ENCODE peak calls at places on chromosome 3, in six cellular contexts. Z is NCI-H1105; Q is HL-60; M is NCI-H2107; N is stimulated activated CD4-positive, alpha-beta T cell treated with anti-CD3 and anti-CD28 coated beads, Interleukin-2, amount 100 ng/mL, for 48 hours; X is fibroblast of pulmonary artery. S is an unnamed sample.

GRCh38 chr3:16061491-16061890 is 113.0 kb upstream of the GALNT15 start:
- DNase-seq in Z (no peak), Q (no peak), M (no peak), N (no peak), X (no peak), S (no peak)

GRCh38 chr3:187243933-187244564 is 46.8 kb downstream of the RTP1 start:
- DNase-seq in Z (no peak), Q (no peak), M (no peak), N (no peak), X (peak; percentile 30), S (no peak)

GRCh38 chr3:56980798-56981390 is 79.6 kb upstream of the SPATA12 start:
- DNase-seq in Z (no peak), Q (peak; percentile 87), M (no peak), N (peak; percentile 54), X (peak; percentile 100), S (peak; percentile 95)

GRCh38 chr3:106466881-106467280 is 598.1 kb upstream of the CBLB start:
- DNase-seq in Z (no peak), Q (no peak), M (no peak), N (no peak), X (no peak), S (no peak)

GRCh38 chr3:67489816-67490215 is 164.6 kb downstream of the SUCLG2 start:
- DNase-seq in Z (no peak), Q (no peak), M (no peak), N (no peak), X (peak; percentile 7), S (no peak)

GRCh38 chr3:8856721-8857120 is 87.3 kb upstream of the OXTR start:
- DNase-seq in Z (no peak), Q (no peak), M (no peak), N (no peak), X (peak; percentile 20), S (no peak)

GRCh38 chr3:48655586-48655985 is 7.1 kb downstream of the CELSR3 start:
- DNase-seq in Z (no peak), Q (no peak), M (no peak), N (no peak), X (no peak), S (no peak)

GRCh38 chr3:108602249-108602934 is 12.9 kb downstream of the DZIP3 start:
- DNase-seq in Z (no peak), Q (no peak), M (no peak), N (no peak), X (no peak), S (no peak)

GRCh38 chr3:68876112-68876713 is 56.1 kb downstream of the TAFA4 start:
- DNase-seq in Z (peak; percentile 35), Q (peak; percentile 51), M (no peak), N (peak; percentile 5), X (peak; percentile 83), S (peak; percentile 73)

GRCh38 chr3:100602506-100603444 is 6.6 kb upstream of the ADGRG7 start:
- DNase-seq in Z (no peak), Q (no peak), M (no peak), N (no peak), X (peak; percentile 15), S (no peak)

GRCh38 chr3:178880274-178880673 is 191.3 kb downstream of the ZMAT3 start:
- DNase-seq in Z (no peak), Q (no peak), M (no peak), N (no peak), X (no peak), S (no peak)

GRCh38 chr3:194395767-194396527 is 3.1 kb downstream of the GP5 start:
- DNase-seq in Z (no peak), Q (peak; percentile 68), M (no peak), N (peak; percentile 41), X (no peak), S (no peak)

GRCh38 chr3:58630081-58630709 is 36.4 kb downstream of the FAM3D start:
- DNase-seq in Z (peak; percentile 26), Q (peak; percentile 55), M (peak; percentile 45), N (peak; percentile 61), X (peak; percentile 73), S (peak; percentile 62)

GRCh38 chr3:185316740-185317407 is 46.1 kb upstream of the MAP3K13 start:
- DNase-seq in Z (no peak), Q (peak; percentile 45), M (no peak), N (no peak), X (peak; percentile 93), S (peak; percentile 70)

GRCh38 chr3:43378066-43378935 is 92.0 kb downstream of the SNRK start:
- DNase-seq in Z (peak; percentile 2), Q (peak; percentile 60), M (no peak), N (peak; percentile 62), X (peak; percentile 44), S (no peak)

GRCh38 chr3:134564991-134565390 is 79.1 kb downstream of the CEP63 start:
- DNase-seq in Z (no peak), Q (no peak), M (no peak), N (no peak), X (no peak), S (no peak)

GRCh38 chr3:43153189-43154083 is 47.6 kb upstream of the POMGNT2 start:
- DNase-seq in Z (no peak), Q (no peak), M (peak; percentile 37), N (no peak), X (peak; percentile 90), S (no peak)